ENCODE peak calls at places on chromosomes 6 and 20, in nine cellular contexts. One of them, this sample, is unnamed.

GRCh38 chr6:170108456-170108855 is 182.4 kb downstream of the DLL1 start:
- DNase-seq in GM23338: no peak
- DNase-seq in A549: no peak
- DNase-seq in HL-60: no peak
- DNase-seq in SK-N-SH: peak; percentile 13
- DNase-seq in HCT116: no peak
- DNase-seq in HepG2: no peak
- DNase-seq in K562: no peak
- DNase-seq in Panc1: no peak
- DNase-seq in this sample: no peak

GRCh38 chr6:47897233-47897632 is 115.4 kb downstream of the OPN5 start:
- DNase-seq in GM23338: no peak
- DNase-seq in A549: no peak
- DNase-seq in HL-60: no peak
- DNase-seq in SK-N-SH: no peak
- DNase-seq in HCT116: no peak
- DNase-seq in HepG2: no peak
- DNase-seq in K562: no peak
- DNase-seq in Panc1: no peak
- DNase-seq in this sample: no peak

GRCh38 chr6:169296170-169296569 is 42.5 kb upstream of the THBS2 start:
- DNase-seq in GM23338: no peak
- DNase-seq in A549: no peak
- DNase-seq in HL-60: no peak
- DNase-seq in SK-N-SH: no peak
- DNase-seq in HCT116: no peak
- DNase-seq in HepG2: peak; percentile 71
- DNase-seq in K562: no peak
- DNase-seq in Panc1: no peak
- DNase-seq in this sample: no peak

GRCh38 chr6:107637914-107638313 is 148.0 kb downstream of the SOBP start:
- DNase-seq in GM23338: no peak
- DNase-seq in A549: no peak
- DNase-seq in HL-60: no peak
- DNase-seq in SK-N-SH: no peak
- DNase-seq in HCT116: no peak
- DNase-seq in HepG2: no peak
- DNase-seq in K562: no peak
- DNase-seq in Panc1: no peak
- DNase-seq in this sample: no peak

GRCh38 chr20:46694484-46694883 is 5.2 kb upstream of the TP53RK start:
- DNase-seq in GM23338: no peak
- DNase-seq in A549: no peak
- DNase-seq in HL-60: no peak
- DNase-seq in SK-N-SH: no peak
- DNase-seq in HCT116: no peak
- DNase-seq in HepG2: no peak
- DNase-seq in K562: peak; percentile 39
- DNase-seq in Panc1: no peak
- DNase-seq in this sample: peak; percentile 27

GRCh38 chr6:27228963-27229477 is 18.5 kb upstream of the PRSS16 start:
- DNase-seq in GM23338: no peak
- DNase-seq in A549: no peak
- DNase-seq in HL-60: no peak
- DNase-seq in SK-N-SH: no peak
- DNase-seq in HCT116: no peak
- DNase-seq in HepG2: no peak
- DNase-seq in K562: no peak
- DNase-seq in Panc1: no peak
- DNase-seq in this sample: no peak

GRCh38 chr6:113856571-113857564 is at the start of gene MARCKS:
- DNase-seq in GM23338: peak; percentile 94
- DNase-seq in A549: peak; percentile 50
- DNase-seq in HL-60: no peak
- DNase-seq in SK-N-SH: peak; percentile 82
- DNase-seq in HCT116: peak; percentile 69
- DNase-seq in HepG2: peak; percentile 75
- DNase-seq in K562: peak; percentile 67
- DNase-seq in Panc1: no peak
- DNase-seq in this sample: no peak

GRCh38 chr6:37182736-37183590 is 13.0 kb downstream of the PIM1 start:
- DNase-seq in GM23338: no peak
- DNase-seq in A549: no peak
- DNase-seq in HL-60: no peak
- DNase-seq in SK-N-SH: no peak
- DNase-seq in HCT116: no peak
- DNase-seq in HepG2: no peak
- DNase-seq in K562: peak; percentile 65
- DNase-seq in Panc1: no peak
- DNase-seq in this sample: peak; percentile 32

GRCh38 chr20:51318058-51318960 is 224.2 kb downstream of the NFATC2 start:
- DNase-seq in GM23338: peak; percentile 93
- DNase-seq in A549: peak; percentile 32
- DNase-seq in HL-60: peak; percentile 6
- DNase-seq in SK-N-SH: peak; percentile 78
- DNase-seq in HCT116: peak; percentile 51
- DNase-seq in HepG2: peak; percentile 47
- DNase-seq in K562: peak; percentile 76
- DNase-seq in Panc1: no peak
- DNase-seq in this sample: no peak

GRCh38 chr6:33839399-33840063 is 35.7 kb upstream of the MLN start:
- DNase-seq in GM23338: no peak
- DNase-seq in A549: no peak
- DNase-seq in HL-60: no peak
- DNase-seq in SK-N-SH: no peak
- DNase-seq in HCT116: no peak
- DNase-seq in HepG2: no peak
- DNase-seq in K562: no peak
- DNase-seq in Panc1: no peak
- DNase-seq in this sample: no peak

GRCh38 chr20:47934761-47935160 is 149.5 kb upstream of the SULF2 start:
- DNase-seq in GM23338: no peak
- DNase-seq in A549: no peak
- DNase-seq in HL-60: no peak
- DNase-seq in SK-N-SH: no peak
- DNase-seq in HCT116: no peak
- DNase-seq in HepG2: no peak
- DNase-seq in K562: no peak
- DNase-seq in Panc1: no peak
- DNase-seq in this sample: no peak

GRCh38 chr6:88780714-88781389 is 182.6 kb downstream of the RNGTT start:
- DNase-seq in GM23338: peak; percentile 88
- DNase-seq in A549: no peak
- DNase-seq in HL-60: peak; percentile 42
- DNase-seq in SK-N-SH: peak; percentile 31
- DNase-seq in HCT116: peak; percentile 28
- DNase-seq in HepG2: peak; percentile 60
- DNase-seq in K562: peak; percentile 41
- DNase-seq in Panc1: peak; percentile 46
- DNase-seq in this sample: peak; percentile 63

GRCh38 chr6:132527791-132528190 is 10.3 kb upstream of the TAAR9 start:
- DNase-seq in GM23338: no peak
- DNase-seq in A549: no peak
- DNase-seq in HL-60: no peak
- DNase-seq in SK-N-SH: no peak
- DNase-seq in HCT116: peak; percentile 83
- DNase-seq in HepG2: no peak
- DNase-seq in K562: no peak
- DNase-seq in Panc1: peak; percentile 12
- DNase-seq in this sample: no peak

GRCh38 chr6:3414704-3415453 is 42.0 kb downstream of the SLC22A23 start:
- DNase-seq in GM23338: peak; percentile 76
- DNase-seq in A549: no peak
- DNase-seq in HL-60: no peak
- DNase-seq in SK-N-SH: no peak
- DNase-seq in HCT116: no peak
- DNase-seq in HepG2: peak; percentile 80
- DNase-seq in K562: peak; percentile 71
- DNase-seq in Panc1: no peak
- DNase-seq in this sample: no peak

DNA sequence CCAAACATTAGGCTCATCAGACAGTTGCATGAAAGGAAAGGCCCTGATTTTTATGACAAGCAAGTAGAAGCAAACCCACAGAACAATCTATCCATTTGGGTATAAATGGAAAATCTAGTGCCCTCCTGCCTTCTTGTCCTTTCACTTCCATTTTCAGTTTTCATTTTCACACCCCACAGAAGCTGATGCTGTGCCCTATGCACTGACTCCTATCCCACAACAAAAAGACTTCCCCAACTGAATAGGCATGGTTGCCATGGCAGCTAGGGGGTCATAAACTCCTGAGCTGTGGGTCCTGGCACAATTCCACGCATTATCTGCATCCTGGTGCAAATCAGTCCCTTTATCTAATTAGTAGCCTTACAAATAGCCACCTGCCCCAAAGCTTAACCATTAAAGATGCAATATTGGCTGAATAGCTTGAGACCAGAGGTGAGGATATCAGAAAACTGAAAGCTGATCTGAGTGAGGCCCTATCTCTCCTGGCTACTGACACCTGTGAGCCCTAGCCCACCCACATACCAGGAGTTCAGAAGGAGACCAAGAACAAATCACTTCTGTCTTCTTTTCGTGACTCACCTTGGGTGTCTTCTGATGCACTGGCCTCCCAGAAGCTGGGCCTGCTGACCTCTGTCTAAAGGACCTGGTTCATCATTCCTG is 34.9 kb upstream of the HEY2 start:
- DNase-seq in GM23338: no peak
- DNase-seq in A549: no peak
- DNase-seq in HL-60: no peak
- DNase-seq in SK-N-SH: no peak
- DNase-seq in HCT116: no peak
- DNase-seq in HepG2: no peak
- DNase-seq in K562: no peak
- DNase-seq in Panc1: no peak
- DNase-seq in this sample: peak; percentile 55
- TF ChIP-seq REST in GM23338: no peak
- TF ChIP-seq REST in A549: no peak
- TF ChIP-seq REST in HL-60: no peak
- TF ChIP-seq REST in SK-N-SH: no peak
- TF ChIP-seq REST in HCT116: no peak
- TF ChIP-seq REST in HepG2: no peak
- TF ChIP-seq REST in K562: no peak
- TF ChIP-seq REST in Panc1: no peak
- TF ChIP-seq REST in this sample: no peak

GRCh38 chr6:18742406-18742805 is 355.3 kb downstream of the RNF144B start:
- DNase-seq in GM23338: no peak
- DNase-seq in A549: no peak
- DNase-seq in HL-60: no peak
- DNase-seq in SK-N-SH: no peak
- DNase-seq in HCT116: no peak
- DNase-seq in HepG2: no peak
- DNase-seq in K562: no peak
- DNase-seq in Panc1: peak; percentile 56
- DNase-seq in this sample: no peak
- TF ChIP-seq REST in GM23338: no peak
- TF ChIP-seq REST in A549: no peak
- TF ChIP-seq REST in HL-60: no peak
- TF ChIP-seq REST in SK-N-SH: no peak
- TF ChIP-seq REST in HCT116: no peak
- TF ChIP-seq REST in HepG2: no peak
- TF ChIP-seq REST in K562: no peak
- TF ChIP-seq REST in Panc1: no peak
- TF ChIP-seq REST in this sample: no peak

GRCh38 chr20:18991012-18991411 is 177.4 kb downstream of the SCP2D1 start:
- DNase-seq in GM23338: no peak
- DNase-seq in A549: no peak
- DNase-seq in HL-60: no peak
- DNase-seq in SK-N-SH: no peak
- DNase-seq in HCT116: no peak
- DNase-seq in HepG2: no peak
- DNase-seq in K562: no peak
- DNase-seq in Panc1: no peak
- DNase-seq in this sample: no peak
- TF ChIP-seq REST in GM23338: no peak
- TF ChIP-seq REST in A549: no peak
- TF ChIP-seq REST in HL-60: no peak
- TF ChIP-seq REST in SK-N-SH: no peak
- TF ChIP-seq REST in HCT116: no peak
- TF ChIP-seq REST in HepG2: no peak
- TF ChIP-seq REST in K562: no peak
- TF ChIP-seq REST in Panc1: no peak
- TF ChIP-seq REST in this sample: no peak

GRCh38 chr6:4957521-4958231 is 46.2 kb downstream of the RPP40 start:
- DNase-seq in GM23338: peak; percentile 80
- DNase-seq in A549: no peak
- DNase-seq in HL-60: no peak
- DNase-seq in SK-N-SH: no peak
- DNase-seq in HCT116: no peak
- DNase-seq in HepG2: peak; percentile 24
- DNase-seq in K562: no peak
- DNase-seq in Panc1: no peak
- DNase-seq in this sample: no peak
- TF ChIP-seq REST in GM23338: no peak
- TF ChIP-seq REST in A549: no peak
- TF ChIP-seq REST in HL-60: no peak
- TF ChIP-seq REST in SK-N-SH: no peak
- TF ChIP-seq REST in HCT116: no peak
- TF ChIP-seq REST in HepG2: no peak
- TF ChIP-seq REST in K562: no peak
- TF ChIP-seq REST in Panc1: no peak
- TF ChIP-seq REST in this sample: no peak

This sample was measured in GM12878.